ENCODE peak calls at places on chromosomes 12 and 14, in six cellular contexts. S, W, X, Y, A and J are unnamed samples.

GRCh38 chr12:122062832-122063690 is 15.5 kb upstream of the MLXIP start:
- DNase-seq in S (peak; percentile 46), W (no peak), X (peak; percentile 95), Y (peak; percentile 86), A (no peak), J (no peak)

GRCh38 chr12:121911824-121912585 is 6.4 kb upstream of the CFAP251 start:
- DNase-seq in S (no peak), W (no peak), X (no peak), Y (no peak), A (no peak), J (no peak)

GRCh38 chr12:131643581-131644452 is 67.1 kb upstream of the SFSWAP start:
- DNase-seq in S (no peak), W (no peak), X (no peak), Y (no peak), A (no peak), J (no peak)

GRCh38 chr14:76273346-76273745 is 102.6 kb upstream of the ESRRB start:
- DNase-seq in S (no peak), W (no peak), X (peak; percentile 0), Y (no peak), A (no peak), J (no peak)

GRCh38 chr12:94165152-94165551 is 16.8 kb downstream of the PLXNC1 start:
- DNase-seq in S (no peak), W (no peak), X (no peak), Y (no peak), A (no peak), J (no peak)

GRCh38 chr12:121214171-121214777 is 4.3 kb downstream of the P2RX4 start:
- DNase-seq in S (no peak), W (no peak), X (no peak), Y (no peak), A (no peak), J (no peak)

GRCh38 chr12:10143205-10143604 is 13.2 kb upstream of the CLEC7A start:
- DNase-seq in S (no peak), W (no peak), X (no peak), Y (no peak), A (no peak), J (no peak)

GRCh38 chr12:80620281-80620680 is 87.2 kb upstream of the MYF6 start:
- DNase-seq in S (no peak), W (no peak), X (no peak), Y (no peak), A (no peak), J (no peak)

GRCh38 chr14:98903371-98903770 is 368.6 kb downstream of the BCL11B start:
- DNase-seq in S (no peak), W (no peak), X (no peak), Y (no peak), A (no peak), J (no peak)

GRCh38 chr14:100147181-100147631 is 12.2 kb downstream of the DEGS2 start:
- DNase-seq in S (no peak), W (peak; percentile 80), X (no peak), Y (no peak), A (no peak), J (no peak)

GRCh38 chr14:92135269-92135668 is 13.5 kb downstream of the CPSF2 start:
- DNase-seq in S (no peak), W (no peak), X (no peak), Y (no peak), A (no peak), J (peak; percentile 26)

GRCh38 chr12:95766356-95767019 is 24.1 kb downstream of the NTN4 start:
- DNase-seq in S (no peak), W (no peak), X (no peak), Y (no peak), A (no peak), J (no peak)

GRCh38 chr12:104538056-104538455 is 81.3 kb downstream of the CHST11 start:
- DNase-seq in S (no peak), W (no peak), X (no peak), Y (no peak), A (no peak), J (no peak)

GRCh38 chr14:54329082-54329695 is 67.6 kb upstream of the CDKN3 start:
- DNase-seq in S (peak; percentile 43), W (no peak), X (no peak), Y (peak; percentile 34), A (no peak), J (peak; percentile 71)

GRCh38 chr14:60153996-60154395 is 11.2 kb downstream of the DHRS7 start:
- DNase-seq in S (no peak), W (no peak), X (no peak), Y (no peak), A (no peak), J (no peak)

GRCh38 chr12:50353869-50354593 is 42.4 kb downstream of the FAM186A start:
- DNase-seq in S (no peak), W (no peak), X (no peak), Y (no peak), A (no peak), J (no peak)

GRCh38 chr14:49997991-49998390 is 105.1 kb downstream of the ARF6 start:
- DNase-seq in S (no peak), W (no peak), X (no peak), Y (no peak), A (no peak), J (no peak)

GRCh38 chr14:49999826-50000214 is 106.9 kb downstream of the ARF6 start:
- DNase-seq in S (no peak), W (no peak), X (no peak), Y (no peak), A (no peak), J (no peak)

GRCh38 chr14:50001146-50001998 is 108.5 kb downstream of the ARF6 start:
- DNase-seq in S (no peak), W (peak; percentile 75), X (no peak), Y (peak; percentile 58), A (peak; percentile 86), J (no peak)

GRCh38 chr14:50000215-50001145 is 107.6 kb downstream of the ARF6 start:
- DNase-seq in S (peak; percentile 68), W (peak; percentile 81), X (peak; percentile 83), Y (peak; percentile 52), A (peak; percentile 83), J (peak; percentile 86)

DNA sequence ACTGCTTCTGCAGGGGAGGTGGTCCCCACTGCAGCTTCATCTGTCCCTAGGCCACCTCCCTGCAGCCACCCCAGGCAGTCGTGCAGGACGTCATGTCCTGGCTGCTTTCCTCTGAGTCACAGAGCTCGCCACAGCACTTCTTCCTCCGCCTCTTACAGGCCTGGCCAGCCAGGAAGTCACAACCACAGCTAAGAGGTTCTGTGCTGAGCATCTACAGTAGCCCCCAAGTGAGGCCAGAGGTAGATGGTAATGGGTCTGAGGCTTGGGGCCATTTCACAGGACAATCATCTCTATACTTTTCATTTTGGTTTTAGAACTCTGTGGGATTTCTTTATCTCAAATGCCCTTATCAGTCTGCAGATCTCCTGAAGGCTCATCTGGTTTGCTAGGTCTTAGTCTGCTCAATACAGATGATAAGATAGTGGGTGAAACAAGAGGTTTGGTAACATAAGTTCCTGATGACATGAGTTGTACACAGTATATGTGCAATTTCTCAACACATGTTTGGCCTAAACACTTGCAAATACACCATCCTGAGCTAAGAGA is 106.4 kb downstream of the ARF6 start:
- DNase-seq in S (peak; percentile 81), W (peak; percentile 83), X (peak; percentile 89), Y (peak; percentile 84), A (peak; percentile 90), J (peak; percentile 19)
- H3K4me1 ChIP-seq in S (peaks cover 59% of the 10 kb centered on the region), W (peaks cover 44% of the 10 kb centered on the region), X (peaks cover 52% of the 10 kb centered on the region), Y (peaks cover 38% of the 10 kb centered on the region), A (peaks cover 55% of the 10 kb centered on the region), J (peaks cover 23% of the 10 kb centered on the region)

DNA sequence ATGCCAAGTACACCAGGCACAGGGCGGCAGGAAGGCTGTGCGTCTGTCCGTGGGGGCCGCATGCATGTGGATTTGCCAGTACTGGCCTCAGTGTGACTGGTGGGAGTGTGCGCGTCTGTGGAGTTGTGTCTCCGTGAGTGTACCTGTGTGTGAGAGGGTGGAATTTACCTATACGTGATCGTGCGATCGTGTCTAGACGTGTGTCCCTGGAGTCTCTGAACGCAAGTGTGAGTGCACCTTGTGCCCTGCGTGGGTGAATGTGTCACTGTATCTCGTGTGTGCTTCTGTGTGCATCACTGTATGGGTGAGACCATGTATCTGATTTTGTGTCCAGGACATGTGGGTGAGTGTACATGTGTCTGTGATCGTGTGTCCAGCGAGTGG is 4.9 kb downstream of the LHX5 start:
- DNase-seq in S (no peak), W (no peak), X (no peak), Y (no peak), A (no peak), J (no peak)
- H3K27me3 ChIP-seq in S (peaks cover 82% of the 10 kb centered on the region), W (peaks cover 99% of the 10 kb centered on the region), X (peaks cover 94% of the 10 kb centered on the region), Y (peaks cover 51% of the 10 kb centered on the region), A (peaks cover 100% of the 10 kb centered on the region), J (peaks cover 94% of the 10 kb centered on the region)

GRCh38 chr12:14325716-14326343 is 39.7 kb upstream of the ATF7IP start:
- DNase-seq in S (no peak), W (no peak), X (no peak), Y (no peak), A (no peak), J (no peak)

GRCh38 chr12:14327717-14328116 is 37.8 kb upstream of the ATF7IP start:
- DNase-seq in S (no peak), W (no peak), X (no peak), Y (no peak), A (no peak), J (no peak)

GRCh38 chr12:14332482-14332881 is 33.0 kb upstream of the ATF7IP start:
- DNase-seq in S (no peak), W (no peak), X (no peak), Y (no peak), A (no peak), J (no peak)

GRCh38 chr12:14322403-14322802 is 43.1 kb upstream of the ATF7IP start:
- DNase-seq in S (no peak), W (no peak), X (no peak), Y (no peak), A (no peak), J (no peak)

DNA sequence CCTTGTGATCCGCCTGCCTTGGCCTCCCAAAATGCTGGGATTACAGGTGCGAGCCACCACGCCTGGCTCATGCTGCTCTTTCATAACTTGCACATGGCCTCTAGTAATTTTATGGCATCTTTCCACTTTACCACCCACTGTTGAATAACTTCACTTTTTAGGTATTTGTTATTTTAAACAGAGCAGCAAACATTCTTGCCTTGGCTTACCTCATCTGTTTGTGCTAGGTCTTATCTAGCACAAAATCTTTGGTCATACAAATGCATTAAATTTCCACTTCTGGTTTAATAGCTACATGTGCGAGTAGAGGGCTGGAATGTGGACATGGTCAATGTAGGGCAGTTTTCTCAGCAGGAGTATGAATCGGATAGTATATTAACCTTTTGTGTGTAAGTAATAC is 38.8 kb upstream of the ATF7IP start:
- DNase-seq in S (no peak), W (no peak), X (no peak), Y (no peak), A (no peak), J (no peak)
- H3K4me1 ChIP-seq in S (no peaks in the 10 kb centered on the region), W (no peaks in the 10 kb centered on the region), X (no peaks in the 10 kb centered on the region), Y (no peaks in the 10 kb centered on the region), A (no peaks in the 10 kb centered on the region), J (no peaks in the 10 kb centered on the region)

DNA sequence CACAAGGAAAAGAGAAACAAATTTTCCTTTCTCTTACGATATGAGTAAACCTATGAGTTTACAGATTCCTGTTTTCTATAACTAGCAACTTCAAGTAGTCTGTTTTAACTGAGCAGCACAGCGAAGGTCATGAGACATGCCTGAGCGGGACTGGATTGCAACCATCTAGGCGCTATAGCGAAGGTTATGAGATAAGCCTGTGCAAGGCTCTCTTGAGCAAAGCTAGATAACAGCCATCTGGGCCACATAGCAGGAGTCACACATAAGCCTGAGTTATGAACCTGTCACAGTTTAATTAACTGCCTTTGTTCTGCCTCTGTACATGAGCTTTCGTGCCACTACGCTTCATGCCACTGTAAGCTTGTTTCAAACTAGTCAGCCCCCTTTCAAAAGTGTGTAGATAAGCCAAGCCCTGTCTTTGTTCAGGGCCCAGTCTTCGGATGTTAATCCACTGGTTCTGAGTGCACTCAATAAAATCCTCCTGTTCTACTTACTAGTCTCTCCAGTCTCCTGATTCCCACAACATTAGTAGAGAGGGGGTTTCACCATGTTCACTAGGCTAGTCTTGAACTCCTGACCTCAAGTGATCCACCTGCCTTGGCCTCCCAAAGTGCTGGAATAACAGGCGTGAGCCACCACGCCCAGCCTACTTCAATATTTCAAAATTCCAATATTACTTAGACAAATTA is 47.1 kb downstream of the SEC23A start:
- DNase-seq in S (no peak), W (no peak), X (no peak), Y (no peak), A (no peak), J (peak; percentile 3)
- H3K27me3 ChIP-seq in S (no peaks in the 10 kb centered on the region), W (no peaks in the 10 kb centered on the region), X (no peaks in the 10 kb centered on the region), Y (no peaks in the 10 kb centered on the region), A (no peaks in the 10 kb centered on the region), J (no peaks in the 10 kb centered on the region)